ENCODE peak calls at places on chromosomes 6 and 20, in six cellular contexts. W is neural progenitor cell, K is hepatocyte, J is PC-3, E is GM23338, V is HCT116. Q is an unnamed sample.

GRCh38 chr6:55916188-55916587 is 40.8 kb upstream of the BMP5 start:
- DNase-seq in W (no peak), K (no peak), J (peak; percentile 34), E (no peak), V (no peak), Q (peak; percentile 46)

GRCh38 chr6:126444874-126445273 is 105.0 kb downstream of the CENPW start:
- DNase-seq in W (no peak), K (no peak), J (no peak), E (no peak), V (no peak), Q (peak; percentile 45)

GRCh38 chr20:17225891-17226409 is 890 bp upstream of the PCSK2 start:
- DNase-seq in W (peak; percentile 66), K (peak; percentile 41), J (no peak), E (peak; percentile 67), V (no peak), Q (peak; percentile 6)

GRCh38 chr6:147108256-147108910 is 95.8 kb upstream of the STXBP5 start:
- DNase-seq in W (no peak), K (no peak), J (no peak), E (no peak), V (no peak), Q (no peak)

GRCh38 chr20:62334881-62335280 is 32.1 kb downstream of the ADRM1 start:
- DNase-seq in W (no peak), K (no peak), J (no peak), E (no peak), V (no peak), Q (no peak)

GRCh38 chr6:79034865-79035264 is 43.2 kb downstream of the PHIP start:
- DNase-seq in W (no peak), K (no peak), J (no peak), E (no peak), V (no peak), Q (peak; percentile 16)

GRCh38 chr6:118544105-118544504 is 4.0 kb upstream of the PLN start:
- DNase-seq in W (no peak), K (no peak), J (no peak), E (no peak), V (no peak), Q (no peak)

GRCh38 chr20:32216396-32217142 is 8.9 kb downstream of the POFUT1 start:
- DNase-seq in W (no peak), K (peak; percentile 80), J (no peak), E (no peak), V (no peak), Q (no peak)

GRCh38 chr6:72132425-72132824 is 246.1 kb downstream of the RIMS1 start:
- DNase-seq in W (no peak), K (no peak), J (peak; percentile 16), E (no peak), V (no peak), Q (peak; percentile 49)

GRCh38 chr6:10880366-10880765 is 1.5 kb downstream of the GCM2 start:
- DNase-seq in W (no peak), K (no peak), J (peak; percentile 9), E (no peak), V (no peak), Q (peak; percentile 8)
- TF ChIP-seq EZH2phosphoT487 in W (no peak), K (no peak), J (no peak), E (no peak), V (no peak), Q (no peak)

GRCh38 chr6:136989591-136990578 is 54.9 kb downstream of the IL20RA start:
- DNase-seq in W (peak; percentile 58), K (peak; percentile 28), J (no peak), E (peak; percentile 82), V (no peak), Q (peak; percentile 28)
- TF ChIP-seq EZH2 in W (no peak), K (no peak), J (no peak), E (no peak), V (no peak), Q (peak; percentile 78)

DNA sequence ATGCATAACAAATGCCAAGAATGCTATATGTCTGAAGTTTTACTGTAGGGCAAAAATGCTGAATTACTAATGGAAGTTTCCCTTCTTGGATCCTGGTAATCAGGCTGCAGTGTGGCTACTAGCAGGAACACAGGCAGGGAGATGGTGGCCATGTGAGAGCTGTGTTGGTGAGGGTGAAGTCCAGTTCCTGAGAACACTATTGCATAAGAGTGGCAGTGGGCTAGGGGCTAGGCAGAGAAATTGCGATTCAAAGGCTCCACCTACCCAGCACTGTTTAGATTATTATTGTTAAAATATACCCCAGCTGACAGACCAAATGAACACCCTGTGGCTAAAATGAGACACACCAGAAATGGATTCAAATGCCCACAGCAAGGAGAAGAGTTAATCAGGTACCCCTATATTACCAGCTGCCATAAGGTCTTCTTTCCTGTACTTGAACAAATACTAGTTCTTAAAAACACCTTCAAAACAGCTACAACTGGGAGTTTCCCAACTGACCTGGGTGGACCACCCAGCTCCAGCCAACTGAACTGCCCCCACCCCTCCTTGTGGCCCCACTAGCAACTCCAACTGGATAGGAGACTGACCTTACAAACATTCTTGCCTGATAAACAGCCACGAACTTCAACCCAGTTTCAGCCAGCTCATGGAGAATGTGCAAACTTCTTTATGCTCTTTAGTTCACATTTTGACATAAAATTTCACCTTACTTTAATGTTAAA is 644.1 kb downstream of the EPM2A start:
- DNase-seq in W (no peak), K (peak; percentile 35), J (no peak), E (no peak), V (no peak), Q (no peak)
- H3K27ac ChIP-seq in W (no peak overlapping the region), K (peak overlapping the region; percentile 37), J (no peak overlapping the region), E (no peak overlapping the region), V (no peak overlapping the region), Q (no peak overlapping the region)

GRCh38 chr6:91278416-91278815 is 691.5 kb upstream of the MAP3K7 start:
- DNase-seq in W (no peak), K (no peak), J (peak; percentile 43), E (no peak), V (no peak), Q (no peak)

GRCh38 chr6:91268941-91269340 is 682.1 kb upstream of the MAP3K7 start:
- DNase-seq in W (no peak), K (no peak), J (no peak), E (no peak), V (no peak), Q (no peak)

GRCh38 chr6:91271807-91272206 is 684.9 kb upstream of the MAP3K7 start:
- DNase-seq in W (no peak), K (no peak), J (no peak), E (no peak), V (no peak), Q (no peak)

GRCh38 chr6:91276315-91276714 is 689.4 kb upstream of the MAP3K7 start:
- DNase-seq in W (peak; percentile 48), K (peak; percentile 29), J (peak; percentile 16), E (peak; percentile 82), V (no peak), Q (no peak)

DNA sequence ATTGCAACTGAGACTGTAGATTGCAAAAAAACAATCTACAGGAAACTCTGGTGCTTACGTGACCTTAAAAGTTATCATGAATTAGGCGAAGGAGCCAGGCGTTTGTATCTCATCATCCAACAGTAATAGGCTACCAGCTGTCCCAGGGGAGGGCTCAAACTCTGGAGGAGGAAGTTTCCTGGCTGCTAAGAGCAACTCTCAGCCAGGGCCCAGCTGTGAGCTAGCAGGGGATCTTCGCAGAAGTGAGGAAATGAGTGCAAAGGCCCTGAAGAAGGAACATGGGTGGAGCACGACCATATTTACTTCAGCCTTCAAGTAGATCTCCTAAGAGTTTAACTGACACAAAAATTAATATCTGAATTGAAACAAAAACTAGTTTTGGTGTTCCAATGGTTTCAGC is 686.9 kb upstream of the MAP3K7 start:
- DNase-seq in W (no peak), K (no peak), J (no peak), E (no peak), V (no peak), Q (no peak)
- TF ChIP-seq EZH2phosphoT487 in W (no peak), K (no peak), J (no peak), E (no peak), V (no peak), Q (no peak)